ENCODE peak calls at places on chromosomes 16 and 17, in nine cellular contexts. One of them, this sample, is unnamed.
A peak's percentile ranks its signal among the peaks of the same experiment; 100 is the strongest.

GRCh38 chr16:47644166-47644565 is 183.0 kb downstream of the PHKB start:
- DNase-seq in T-helper 1 cell: no peak
- DNase-seq in T-helper 17 cell: no peak
- DNase-seq in bronchial epithelial cell: peak; percentile 51
- DNase-seq in progenitor cell of endocrine pancreas: no peak
- DNase-seq in psoas muscle: no peak
- DNase-seq in neural progenitor cell: no peak
- DNase-seq in CD4-positive, alpha-beta T cell: no peak
- DNase-seq in MV-4-11: no peak
- DNase-seq in this sample: peak; percentile 85

GRCh38 chr16:69554495-69554894 is 11.3 kb upstream of the NFAT5 start:
- DNase-seq in T-helper 1 cell: no peak
- DNase-seq in T-helper 17 cell: no peak
- DNase-seq in bronchial epithelial cell: no peak
- DNase-seq in progenitor cell of endocrine pancreas: no peak
- DNase-seq in psoas muscle: no peak
- DNase-seq in neural progenitor cell: no peak
- DNase-seq in CD4-positive, alpha-beta T cell: no peak
- DNase-seq in MV-4-11: peak; percentile 27
- DNase-seq in this sample: no peak

GRCh38 chr16:31528726-31529397 is 1.2 kb downstream of the AHSP start:
- DNase-seq in T-helper 1 cell: no peak
- DNase-seq in T-helper 17 cell: no peak
- DNase-seq in bronchial epithelial cell: no peak
- DNase-seq in progenitor cell of endocrine pancreas: no peak
- DNase-seq in psoas muscle: no peak
- DNase-seq in neural progenitor cell: no peak
- DNase-seq in CD4-positive, alpha-beta T cell: no peak
- DNase-seq in MV-4-11: no peak
- DNase-seq in this sample: no peak

GRCh38 chr17:4497101-4497824 is 1.4 kb upstream of the SPNS2 start:
- DNase-seq in T-helper 1 cell: no peak
- DNase-seq in T-helper 17 cell: no peak
- DNase-seq in bronchial epithelial cell: peak; percentile 35
- DNase-seq in progenitor cell of endocrine pancreas: no peak
- DNase-seq in psoas muscle: peak; percentile 72
- DNase-seq in neural progenitor cell: no peak
- DNase-seq in CD4-positive, alpha-beta T cell: no peak
- DNase-seq in MV-4-11: peak; percentile 73
- DNase-seq in this sample: no peak

GRCh38 chr17:10051112-10051511 is 146.0 kb upstream of the RCVRN start:
- DNase-seq in T-helper 1 cell: no peak
- DNase-seq in T-helper 17 cell: no peak
- DNase-seq in bronchial epithelial cell: no peak
- DNase-seq in progenitor cell of endocrine pancreas: no peak
- DNase-seq in psoas muscle: no peak
- DNase-seq in neural progenitor cell: no peak
- DNase-seq in CD4-positive, alpha-beta T cell: no peak
- DNase-seq in MV-4-11: peak; percentile 58
- DNase-seq in this sample: no peak

GRCh38 chr16:81457326-81458133 is 12.9 kb downstream of the CMIP start:
- DNase-seq in T-helper 1 cell: no peak
- DNase-seq in T-helper 17 cell: no peak
- DNase-seq in bronchial epithelial cell: peak; percentile 54
- DNase-seq in progenitor cell of endocrine pancreas: no peak
- DNase-seq in psoas muscle: no peak
- DNase-seq in neural progenitor cell: no peak
- DNase-seq in CD4-positive, alpha-beta T cell: no peak
- DNase-seq in MV-4-11: peak; percentile 49
- DNase-seq in this sample: no peak

GRCh38 chr16:23861874-23862273 is 26.1 kb downstream of the PRKCB start:
- DNase-seq in T-helper 1 cell: no peak
- DNase-seq in T-helper 17 cell: no peak
- DNase-seq in bronchial epithelial cell: no peak
- DNase-seq in progenitor cell of endocrine pancreas: no peak
- DNase-seq in psoas muscle: no peak
- DNase-seq in neural progenitor cell: no peak
- DNase-seq in CD4-positive, alpha-beta T cell: no peak
- DNase-seq in MV-4-11: no peak
- DNase-seq in this sample: no peak

GRCh38 chr17:78472035-78472905 is 93.8 kb downstream of the PGS1 start:
- DNase-seq in T-helper 1 cell: no peak
- DNase-seq in T-helper 17 cell: no peak
- DNase-seq in bronchial epithelial cell: no peak
- DNase-seq in progenitor cell of endocrine pancreas: no peak
- DNase-seq in psoas muscle: no peak
- DNase-seq in neural progenitor cell: no peak
- DNase-seq in CD4-positive, alpha-beta T cell: no peak
- DNase-seq in MV-4-11: no peak
- DNase-seq in this sample: no peak

GRCh38 chr16:19431636-19432340 is 14.1 kb downstream of the TMC5 start:
- DNase-seq in T-helper 1 cell: no peak
- DNase-seq in T-helper 17 cell: no peak
- DNase-seq in bronchial epithelial cell: peak; percentile 86
- DNase-seq in progenitor cell of endocrine pancreas: no peak
- DNase-seq in psoas muscle: no peak
- DNase-seq in neural progenitor cell: no peak
- DNase-seq in CD4-positive, alpha-beta T cell: no peak
- DNase-seq in MV-4-11: no peak
- DNase-seq in this sample: no peak

GRCh38 chr17:75059369-75060345 is 12.6 kb downstream of the KCTD2 start:
- DNase-seq in T-helper 1 cell: no peak
- DNase-seq in T-helper 17 cell: no peak
- DNase-seq in bronchial epithelial cell: peak; percentile 43
- DNase-seq in progenitor cell of endocrine pancreas: no peak
- DNase-seq in psoas muscle: no peak
- DNase-seq in neural progenitor cell: no peak
- DNase-seq in CD4-positive, alpha-beta T cell: no peak
- DNase-seq in MV-4-11: peak; percentile 74
- DNase-seq in this sample: peak; percentile 27

GRCh38 chr17:63222655-63223054 is 223.5 kb downstream of the CYB561 start:
- DNase-seq in T-helper 1 cell: no peak
- DNase-seq in T-helper 17 cell: no peak
- DNase-seq in bronchial epithelial cell: peak; percentile 38
- DNase-seq in progenitor cell of endocrine pancreas: no peak
- DNase-seq in psoas muscle: no peak
- DNase-seq in neural progenitor cell: no peak
- DNase-seq in CD4-positive, alpha-beta T cell: no peak
- DNase-seq in MV-4-11: no peak
- DNase-seq in this sample: no peak

GRCh38 chr16:4723071-4723767 is 10.9 kb downstream of the ANKS3 start:
- DNase-seq in T-helper 1 cell: no peak
- DNase-seq in T-helper 17 cell: no peak
- DNase-seq in bronchial epithelial cell: no peak
- DNase-seq in progenitor cell of endocrine pancreas: no peak
- DNase-seq in psoas muscle: peak; percentile 8
- DNase-seq in neural progenitor cell: no peak
- DNase-seq in CD4-positive, alpha-beta T cell: no peak
- DNase-seq in MV-4-11: no peak
- DNase-seq in this sample: no peak

This sample was measured in pulmonary artery endothelial cell.